ENCODE peak calls at places on chromosomes 13 and 19, in four cellular contexts. One of them, this sample, is unnamed.

GRCh38 chr19:14477417-14478112 is 2.4 kb upstream of the PTGER1 start:
- DNase-seq in DMS53: no peak
- DNase-seq in GM12891: no peak
- DNase-seq in mucosa of descending colon: no peak
- DNase-seq in this sample: no peak

GRCh38 chr19:3319643-3320353 is 46.6 kb upstream of the NFIC start:
- DNase-seq in GM12891: no peak
- DNase-seq in DMS53: no peak
- DNase-seq in mucosa of descending colon: no peak
- DNase-seq in this sample: no peak

GRCh38 chr13:48184260-48184659 is 48.7 kb upstream of the ITM2B start:
- DNase-seq in DMS53: no peak
- DNase-seq in mucosa of descending colon: no peak
- DNase-seq in GM12891: no peak
- DNase-seq in this sample: no peak

GRCh38 chr13:97076898-97077297 is 82.6 kb upstream of the OXGR1 start:
- DNase-seq in mucosa of descending colon: no peak
- DNase-seq in DMS53: no peak
- DNase-seq in GM12891: no peak
- DNase-seq in this sample: no peak

GRCh38 chr13:101930331-101930730 is 471.5 kb downstream of the FGF14 start:
- DNase-seq in mucosa of descending colon: no peak
- DNase-seq in GM12891: no peak
- DNase-seq in DMS53: no peak
- DNase-seq in this sample: no peak

GRCh38 chr13:102295316-102296048 is 106.4 kb downstream of the FGF14 start:
- DNase-seq in mucosa of descending colon: no peak
- DNase-seq in GM12891: no peak
- DNase-seq in DMS53: no peak
- DNase-seq in this sample: no peak

GRCh38 chr13:74070065-74070464 is 64.1 kb downstream of the KLF12 start:
- DNase-seq in mucosa of descending colon: no peak
- DNase-seq in DMS53: no peak
- DNase-seq in GM12891: no peak
- DNase-seq in this sample: peak

GRCh38 chr19:48393559-48394330 is at the start of gene GRIN2D:
- DNase-seq in GM12891: no peak
- DNase-seq in mucosa of descending colon: no peak
- DNase-seq in DMS53: peak
- DNase-seq in this sample: no peak

GRCh38 chr19:44738603-44739585 is 9.6 kb upstream of the BCL3 start:
- DNase-seq in DMS53: peak
- DNase-seq in mucosa of descending colon: peak
- DNase-seq in GM12891: no peak
- DNase-seq in this sample: no peak

GRCh38 chr19:40663712-40664692 is 26.4 kb downstream of the NUMBL start:
- DNase-seq in GM12891: no peak
- DNase-seq in mucosa of descending colon: no peak
- DNase-seq in DMS53: peak
- DNase-seq in this sample: no peak

GRCh38 chr19:49340069-49340864 is 5.1 kb downstream of the CD37 start:
- DNase-seq in mucosa of descending colon: peak
- DNase-seq in DMS53: peak
- DNase-seq in GM12891: peak
- DNase-seq in this sample: no peak

GRCh38 chr13:44068169-44068568 is 188.5 kb downstream of the LACC1 start:
- DNase-seq in mucosa of descending colon: no peak
- DNase-seq in GM12891: no peak
- DNase-seq in DMS53: no peak
- DNase-seq in this sample: no peak

GRCh38 chr13:113650275-113650674 is 7.7 kb downstream of the ATP4B start:
- DNase-seq in GM12891: no peak
- DNase-seq in mucosa of descending colon: no peak
- DNase-seq in DMS53: no peak
- DNase-seq in this sample: no peak

GRCh38 chr19:14686411-14686810 is 3.4 kb upstream of the ZNF333 start:
- DNase-seq in GM12891: no peak
- DNase-seq in DMS53: peak
- DNase-seq in mucosa of descending colon: peak
- DNase-seq in this sample: no peak

GRCh38 chr19:42412223-42412622 is 15.0 kb downstream of the LIPE start:
- DNase-seq in GM12891: no peak
- DNase-seq in DMS53: no peak
- DNase-seq in mucosa of descending colon: peak
- DNase-seq in this sample: no peak

GRCh38 chr13:110170020-110170790 is 136.8 kb downstream of the COL4A1 start:
- DNase-seq in GM12891: no peak
- DNase-seq in DMS53: no peak
- DNase-seq in mucosa of descending colon: no peak
- DNase-seq in this sample: no peak

GRCh38 chr19:15652559-15653278 is 12.0 kb downstream of the CYP4F3 start:
- DNase-seq in GM12891: no peak
- DNase-seq in mucosa of descending colon: no peak
- DNase-seq in DMS53: no peak
- DNase-seq in this sample: no peak

GRCh38 chr19:7792286-7792685 is 29.2 kb downstream of the CLEC4M start:
- DNase-seq in mucosa of descending colon: no peak
- DNase-seq in GM12891: no peak
- DNase-seq in DMS53: no peak
- DNase-seq in this sample: no peak

GRCh38 chr19:4077800-4078683 is 11.3 kb upstream of the ZBTB7A start:
- DNase-seq in mucosa of descending colon: peak
- DNase-seq in GM12891: peak
- DNase-seq in DMS53: peak
- DNase-seq in this sample: peak

GRCh38 chr19:29105629-29106352 is 107.2 kb downstream of the UQCRFS1 start:
- DNase-seq in DMS53: no peak
- DNase-seq in mucosa of descending colon: no peak
- DNase-seq in GM12891: no peak
- DNase-seq in this sample: no peak

GRCh38 chr13:27954406-27954851 is 14.7 kb downstream of the CDX2 start:
- DNase-seq in mucosa of descending colon: peak
- DNase-seq in GM12891: no peak
- DNase-seq in DMS53: peak
- DNase-seq in this sample: no peak

This sample was measured in activated T-helper 2 cell treated with anti-CD3 and anti-CD28 coated beads, Interferon-gamma antibody, Interleukin-2, Interleukin-4, amounts not matched to agents 10 μg/mL and 5 μg/mL and 100 μg/mL, durations not matched to agents 14 hours and 24 hours and 36 hours.